ENCODE peak calls at places on chromosomes 2 and 18, in eight cellular contexts. U is T-helper 17 cell; L is NCI-H774; D is renal cortical epithelial cell; I is stimulated activated CD8-positive, alpha-beta memory T cell treated with anti-CD3 and anti-CD28 coated beads, Interleukin-2, amount 100 ng/mL, for 48 hours; R is caudate nucleus; N is non-pigmented ciliary epithelial cell; W is Right ventricle myocardium superior. B is an unnamed sample.

GRCh38 chr2:64629329-64629781 is 24.4 kb downstream of the SERTAD2 start:
- DNase-seq in U (no peak), L (no peak), D (no peak), I (no peak), R (no peak), N (no peak), W (no peak), B (no peak)

GRCh38 chr2:164024396-164024795 is 288.6 kb upstream of the FIGN start:
- DNase-seq in U (no peak), L (no peak), D (no peak), I (no peak), R (no peak), N (no peak), W (no peak), B (no peak)

GRCh38 chr2:529425-529824 is 147.8 kb downstream of the TMEM18 start:
- DNase-seq in U (no peak), L (no peak), D (peak), I (no peak), R (no peak), N (peak), W (no peak), B (no peak)

GRCh38 chr2:69933839-69934613 is 19.1 kb downstream of the MXD1 start:
- DNase-seq in U (no peak), L (no peak), D (peak), I (no peak), R (peak), N (peak), W (no peak), B (peak)

GRCh38 chr18:42360716-42361115 is 405.7 kb downstream of the PIK3C3 start:
- DNase-seq in U (no peak), L (no peak), D (peak), I (no peak), R (no peak), N (no peak), W (no peak), B (no peak)

GRCh38 chr2:215274829-215275228 is 37.0 kb upstream of the ATIC start:
- DNase-seq in U (no peak), L (no peak), D (no peak), I (no peak), R (no peak), N (no peak), W (no peak), B (no peak)

GRCh38 chr2:190214434-190215194 is 105.0 kb downstream of the HIBCH start:
- DNase-seq in U (no peak), L (no peak), D (no peak), I (no peak), R (no peak), N (no peak), W (no peak), B (no peak)

GRCh38 chr2:18643532-18644462 is 54.4 kb upstream of the NT5C1B start:
- DNase-seq in U (no peak), L (no peak), D (no peak), I (no peak), R (no peak), N (no peak), W (no peak), B (no peak)

GRCh38 chr2:120469486-120469885 is 123.5 kb downstream of the INHBB start:
- DNase-seq in U (no peak), L (no peak), D (no peak), I (no peak), R (no peak), N (no peak), W (no peak), B (no peak)

GRCh38 chr2:83695037-83695436 is 764.0 kb downstream of the SUCLG1 start:
- DNase-seq in U (no peak), L (no peak), D (no peak), I (no peak), R (no peak), N (no peak), W (no peak), B (no peak)

GRCh38 chr2:231124833-231125232 is at the start of gene HTR2B:
- DNase-seq in U (no peak), L (no peak), D (no peak), I (no peak), R (no peak), N (no peak), W (no peak), B (no peak)

GRCh38 chr2:231483398-231484329 is 19.4 kb upstream of the NCL start:
- DNase-seq in U (peak), L (no peak), D (no peak), I (no peak), R (no peak), N (no peak), W (peak), B (peak)

GRCh38 chr2:14148186-14148585 is 484.3 kb upstream of the LRATD1 start:
- DNase-seq in U (no peak), L (no peak), D (no peak), I (no peak), R (no peak), N (no peak), W (no peak), B (no peak)

GRCh38 chr2:231926180-231926741 is at the start of gene NPPC:
- DNase-seq in U (no peak), L (peak), D (no peak), I (peak), R (peak), N (no peak), W (peak), B (peak)

B was measured in left cardiac atrium.